ENCODE peak calls at places on chromosomes 12 and 14, in nine cellular contexts. I, U, Y, O, N, M, L, R and Q are unnamed samples.

GRCh38 chr12:84079621-84080020 is 833.0 kb downstream of the SLC6A15 start:
- DNase-seq in I (no peak), U (no peak), Y (no peak), O (no peak), N (no peak), M (no peak), L (peak; percentile 46), R (no peak), Q (no peak)

GRCh38 chr14:58662028-58662427 is 24.3 kb downstream of the DACT1 start:
- DNase-seq in I (no peak), U (no peak), Y (no peak), O (no peak), N (no peak), M (no peak), L (no peak), R (no peak), Q (no peak)

GRCh38 chr12:7555752-7556151 is 52.2 kb upstream of the CD163 start:
- DNase-seq in I (peak; percentile 47), U (peak; percentile 28), Y (no peak), O (peak; percentile 40), N (no peak), M (peak; percentile 26), L (peak; percentile 62), R (peak; percentile 78), Q (no peak)

GRCh38 chr12:33588082-33588712 is 148.6 kb upstream of the SYT10 start:
- DNase-seq in I (peak; percentile 4), U (no peak), Y (no peak), O (no peak), N (no peak), M (peak; percentile 24), L (no peak), R (peak; percentile 26), Q (peak; percentile 52)

GRCh38 chr12:47870175-47870781 is 34.5 kb downstream of the VDR start:
- DNase-seq in I (no peak), U (peak; percentile 18), Y (no peak), O (peak; percentile 65), N (no peak), M (peak; percentile 57), L (peak; percentile 57), R (peak; percentile 23), Q (peak; percentile 57)

GRCh38 chr14:96587823-96588385 is 85.7 kb downstream of the PAPOLA start:
- DNase-seq in I (no peak), U (no peak), Y (no peak), O (no peak), N (no peak), M (no peak), L (no peak), R (no peak), Q (peak; percentile 20)

GRCh38 chr14:35229495-35230089 is 62.6 kb upstream of the PSMA6 start:
- DNase-seq in I (peak; percentile 26), U (peak; percentile 13), Y (no peak), O (no peak), N (no peak), M (peak; percentile 23), L (no peak), R (peak; percentile 17), Q (no peak)

GRCh38 chr12:66596189-66596588 is 82.7 kb downstream of the GRIP1 start:
- DNase-seq in I (no peak), U (no peak), Y (no peak), O (no peak), N (no peak), M (no peak), L (no peak), R (peak; percentile 22), Q (no peak)

GRCh38 chr12:106847861-106848260 is 73.4 kb downstream of the RIC8B start:
- DNase-seq in I (no peak), U (no peak), Y (no peak), O (no peak), N (no peak), M (no peak), L (no peak), R (no peak), Q (no peak)

GRCh38 chr14:50821471-50822464 is 9.2 kb downstream of the NIN start:
- DNase-seq in I (no peak), U (peak; percentile 37), Y (no peak), O (no peak), N (peak; percentile 27), M (no peak), L (no peak), R (no peak), Q (peak; percentile 65)

GRCh38 chr12:55068416-55069010 is 48.7 kb downstream of the NEUROD4 start:
- DNase-seq in I (peak; percentile 44), U (peak; percentile 69), Y (no peak), O (peak; percentile 51), N (no peak), M (peak; percentile 42), L (peak; percentile 47), R (peak; percentile 55), Q (no peak)

GRCh38 chr12:6425588-6426531 is 18.9 kb upstream of the CD27 start:
- DNase-seq in I (no peak), U (no peak), Y (no peak), O (no peak), N (no peak), M (no peak), L (no peak), R (no peak), Q (no peak)

GRCh38 chr14:64266206-64266605 is 28.0 kb downstream of the ESR2 start:
- DNase-seq in I (no peak), U (peak; percentile 52), Y (no peak), O (peak; percentile 24), N (no peak), M (peak; percentile 57), L (peak; percentile 66), R (peak; percentile 6), Q (no peak)

GRCh38 chr12:43098078-43098477 is 453.9 kb downstream of the ADAMTS20 start:
- DNase-seq in I (no peak), U (no peak), Y (no peak), O (no peak), N (no peak), M (no peak), L (no peak), R (no peak), Q (no peak)

GRCh38 chr12:13817131-13817530 is 164.3 kb downstream of the GRIN2B start:
- DNase-seq in I (no peak), U (no peak), Y (no peak), O (no peak), N (no peak), M (no peak), L (peak; percentile 2), R (no peak), Q (no peak)

GRCh38 chr12:481422-481821 is 21.7 kb downstream of the B4GALNT3 start:
- DNase-seq in I (no peak), U (no peak), Y (no peak), O (peak; percentile 50), N (no peak), M (no peak), L (no peak), R (no peak), Q (peak; percentile 63)

GRCh38 chr14:31207287-31207745 is 277 bp downstream of the HECTD1 start:
- DNase-seq in I (no peak), U (no peak), Y (no peak), O (no peak), N (no peak), M (no peak), L (no peak), R (no peak), Q (peak; percentile 94)

GRCh38 chr12:94875525-94875924 is 128.0 kb downstream of the NDUFA12 start:
- DNase-seq in I (peak; percentile 42), U (peak; percentile 49), Y (no peak), O (no peak), N (no peak), M (no peak), L (peak; percentile 9), R (peak; percentile 23), Q (no peak)

GRCh38 chr14:20429801-20430669 is 5.9 kb downstream of the KLHL33 start:
- DNase-seq in I (no peak), U (no peak), Y (no peak), O (no peak), N (no peak), M (no peak), L (no peak), R (no peak), Q (no peak)

GRCh38 chr14:104879201-104879982 is 14.3 kb downstream of the CEP170B start:
- DNase-seq in I (no peak), U (no peak), Y (no peak), O (no peak), N (no peak), M (no peak), L (no peak), R (no peak), Q (no peak)

GRCh38 chr12:88538250-88538649 is 42.0 kb downstream of the KITLG start:
- DNase-seq in I (no peak), U (no peak), Y (no peak), O (no peak), N (no peak), M (no peak), L (no peak), R (no peak), Q (no peak)

GRCh38 chr14:28759658-28760313 is 6.8 kb upstream of the FOXG1 start:
- DNase-seq in I (no peak), U (no peak), Y (no peak), O (no peak), N (no peak), M (no peak), L (no peak), R (no peak), Q (no peak)

GRCh38 chr12:15520083-15520482 is 197.8 kb downstream of the PTPRO start:
- DNase-seq in I (no peak), U (no peak), Y (no peak), O (no peak), N (no peak), M (no peak), L (no peak), R (no peak), Q (no peak)

GRCh38 chr14:91116913-91117588 is 3.2 kb downstream of the DGLUCY start:
- DNase-seq in I (no peak), U (no peak), Y (no peak), O (no peak), N (no peak), M (no peak), L (no peak), R (no peak), Q (no peak)

GRCh38 chr14:52298795-52299194 is 15.3 kb upstream of the PTGER2 start:
- DNase-seq in I (no peak), U (no peak), Y (no peak), O (no peak), N (no peak), M (no peak), L (no peak), R (no peak), Q (no peak)

GRCh38 chr12:54173906-54174471 is 14.8 kb downstream of the SMUG1 start:
- DNase-seq in I (no peak), U (no peak), Y (no peak), O (no peak), N (no peak), M (no peak), L (no peak), R (no peak), Q (no peak)

GRCh38 chr14:89775161-89775560 is 179.4 kb downstream of the EFCAB11 start:
- DNase-seq in I (no peak), U (no peak), Y (no peak), O (no peak), N (no peak), M (no peak), L (no peak), R (no peak), Q (no peak)

GRCh38 chr12:78290606-78291345 is 460.1 kb downstream of the NAV3 start:
- DNase-seq in I (no peak), U (no peak), Y (no peak), O (peak; percentile 9), N (no peak), M (no peak), L (peak; percentile 80), R (peak; percentile 12), Q (no peak)

GRCh38 chr12:34244608-34245007 is 222.3 kb downstream of the ALG10 start:
- DNase-seq in I (peak; percentile 10), U (no peak), Y (peak; percentile 1), O (no peak), N (no peak), M (no peak), L (no peak), R (no peak), Q (no peak)

GRCh38 chr12:12913626-12914388 is 22.4 kb downstream of the GPRC5A start:
- DNase-seq in I (no peak), U (no peak), Y (no peak), O (no peak), N (no peak), M (no peak), L (no peak), R (no peak), Q (no peak)

GRCh38 chr14:32013083-32013482 is 64.0 kb upstream of the ARHGAP5 start:
- DNase-seq in I (no peak), U (no peak), Y (no peak), O (no peak), N (no peak), M (no peak), L (no peak), R (no peak), Q (no peak)